ENCODE peak calls at places on chromosome 3, in nine cellular contexts. V, J, Y, L, Z, F, U, Q and R are unnamed samples. For H3K4me1, the result is how much of the 10 kb centered on the place peaks cover.

GRCh38 chr3:102238362-102238761 is 196.5 kb upstream of the ZPLD1 start:
- DNase-seq in V (no peak), J (no peak), Y (peak), L (no peak), Z (no peak), F (no peak), U (no peak), Q (no peak), R (no peak)

GRCh38 chr3:55704521-55704920 is 217.4 kb upstream of the WNT5A start:
- DNase-seq in V (no peak), J (no peak), Y (no peak), L (no peak), Z (no peak), F (no peak), U (no peak), Q (no peak), R (no peak)

GRCh38 chr3:18556503-18556902 is 131.4 kb upstream of the SATB1 start:
- DNase-seq in V (no peak), J (peak), Y (peak), L (no peak), Z (no peak), F (peak), U (peak), Q (no peak), R (no peak)

GRCh38 chr3:45180051-45180450 is 33.9 kb upstream of the CDCP1 start:
- DNase-seq in V (no peak), J (no peak), Y (peak), L (peak), Z (no peak), F (no peak), U (no peak), Q (no peak), R (no peak)

GRCh38 chr3:108477511-108478147 is 32.8 kb downstream of the MYH15 start:
- DNase-seq in V (peak), J (peak), Y (peak), L (no peak), Z (peak), F (peak), U (peak), Q (peak), R (no peak)

GRCh38 chr3:87873136-87873535 is 185.7 kb downstream of the CGGBP1 start:
- DNase-seq in V (no peak), J (no peak), Y (peak), L (no peak), Z (no peak), F (no peak), U (no peak), Q (no peak), R (no peak)

GRCh38 chr3:12363397-12364195 is 74.7 kb downstream of the PPARG start:
- DNase-seq in V (no peak), J (no peak), Y (no peak), L (no peak), Z (no peak), F (no peak), U (no peak), Q (no peak), R (no peak)

GRCh38 chr3:142947799-142948575 is 15.5 kb downstream of the PAQR9 start:
- DNase-seq in V (no peak), J (no peak), Y (peak), L (no peak), Z (no peak), F (no peak), U (no peak), Q (no peak), R (no peak)

GRCh38 chr3:98038241-98038640 is 3.1 kb upstream of the GABRR3 start:
- DNase-seq in V (no peak), J (no peak), Y (no peak), L (no peak), Z (no peak), F (no peak), U (no peak), Q (no peak), R (no peak)

GRCh38 chr3:175200391-175200790 is 341.3 kb downstream of the NAALADL2 start:
- DNase-seq in V (no peak), J (no peak), Y (no peak), L (no peak), Z (no peak), F (no peak), U (no peak), Q (no peak), R (no peak)

GRCh38 chr3:27939940-27940339 is 217.8 kb upstream of the EOMES start:
- DNase-seq in V (no peak), J (no peak), Y (no peak), L (no peak), Z (peak), F (no peak), U (no peak), Q (no peak), R (no peak)

GRCh38 chr3:49004352-49005297 is 2.6 kb upstream of the WDR6 start:
- DNase-seq in V (no peak), J (no peak), Y (no peak), L (no peak), Z (no peak), F (no peak), U (no peak), Q (no peak), R (no peak)

GRCh38 chr3:46368569-46368968 is 2.2 kb upstream of the CCR5 start:
- DNase-seq in V (peak), J (peak), Y (peak), L (peak), Z (no peak), F (no peak), U (peak), Q (peak), R (no peak)
- H3K4me1 ChIP-seq in V (under half), J (half or more), Y (under half), L (half or more), Z (under half), F (half or more), U (under half), Q (under half), R (under half)

GRCh38 chr3:177813322-177813721 is 616.0 kb upstream of the TBL1XR1 start:
- DNase-seq in V (peak), J (no peak), Y (peak), L (no peak), Z (no peak), F (no peak), U (no peak), Q (no peak), R (no peak)
- H3K4me1 ChIP-seq in V (under half), J (under half), Y (half or more), L (under half), Z (under half), F (under half), U (under half), Q (under half), R (under half)

DNA sequence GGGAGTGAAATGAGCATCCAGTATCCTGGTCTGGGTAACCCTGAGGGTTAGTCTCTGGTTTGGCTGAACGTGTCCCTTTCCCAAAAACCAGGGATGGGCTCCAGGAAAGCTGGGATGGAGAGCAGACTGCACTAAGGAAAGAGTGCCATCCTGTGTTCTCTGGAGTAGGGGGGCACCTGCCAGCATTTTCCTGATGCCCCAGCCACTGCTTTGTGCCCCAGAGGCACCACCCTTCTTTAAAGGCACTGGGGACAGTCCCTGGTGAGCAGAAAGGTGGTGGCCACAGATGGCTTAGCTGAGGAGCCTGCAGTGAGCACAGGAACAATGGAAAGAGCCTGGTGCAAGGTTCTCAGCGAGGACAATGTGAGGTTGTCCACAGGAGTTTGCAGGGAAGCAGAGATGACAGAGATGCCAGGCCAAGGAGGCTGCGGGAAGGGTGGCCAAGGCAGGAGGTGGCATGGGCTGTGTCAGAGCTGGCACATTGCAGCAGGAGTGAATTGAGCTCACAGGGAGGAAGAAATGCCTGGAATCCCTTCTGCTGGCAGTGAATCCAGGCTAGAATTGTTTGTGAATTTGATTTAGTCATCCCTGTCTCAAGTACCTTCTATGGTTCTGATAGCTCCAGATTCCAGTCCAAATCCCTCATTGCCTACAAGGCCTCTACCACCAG is 39.9 kb downstream of the AMOTL2 start:
- DNase-seq in V (no peak), J (no peak), Y (no peak), L (no peak), Z (no peak), F (no peak), U (no peak), Q (no peak), R (no peak)
- H3K4me1 ChIP-seq in V (under half), J (under half), Y (under half), L (under half), Z (under half), F (under half), U (under half), Q (under half), R (half or more)

GRCh38 chr3:177068967-177069366 is 128.3 kb downstream of the TBL1XR1 start:
- DNase-seq in V (no peak), J (no peak), Y (no peak), L (no peak), Z (no peak), F (no peak), U (no peak), Q (no peak), R (no peak)
- H3K4me1 ChIP-seq in V (under half), J (under half), Y (under half), L (half or more), Z (under half), F (under half), U (under half), Q (half or more), R (under half)

DNA sequence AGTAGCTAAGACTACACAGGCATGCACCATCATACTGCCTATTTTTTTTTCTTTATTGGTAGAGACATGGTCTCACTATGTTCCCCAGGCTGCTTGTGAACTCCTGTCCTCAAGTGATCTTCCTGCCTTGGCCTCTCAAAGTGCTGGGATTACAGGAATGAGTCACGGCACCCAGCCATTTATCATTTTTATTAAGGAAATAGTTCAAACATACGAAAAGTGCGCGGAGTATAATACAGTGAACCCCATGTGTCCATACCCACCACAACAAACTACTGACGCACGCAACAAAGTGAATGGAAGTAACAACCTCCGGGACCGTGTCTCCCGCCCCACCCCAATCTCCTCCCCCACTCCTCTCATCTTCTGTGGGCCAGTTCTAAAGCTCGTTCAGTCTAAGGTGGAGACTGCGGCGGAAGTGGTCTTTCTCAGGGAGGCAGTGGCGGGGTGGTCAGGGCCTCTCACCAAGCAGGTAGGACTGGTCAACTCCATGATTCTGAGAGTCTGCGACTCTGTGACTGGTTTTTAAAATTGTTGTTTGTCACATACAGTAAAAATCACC is 42.1 kb downstream of the DNAJB8 start:
- DNase-seq in V (peak), J (no peak), Y (peak), L (no peak), Z (no peak), F (no peak), U (no peak), Q (no peak), R (no peak)
- H3K4me1 ChIP-seq in V (under half), J (under half), Y (under half), L (under half), Z (under half), F (under half), U (under half), Q (under half), R (under half)

GRCh38 chr3:150680562-150680961 is 23.2 kb downstream of the ERICH6 start:
- DNase-seq in V (no peak), J (no peak), Y (no peak), L (no peak), Z (no peak), F (no peak), U (no peak), Q (no peak), R (no peak)
- H3K4me1 ChIP-seq in V (under half), J (under half), Y (under half), L (under half), Z (under half), F (under half), U (under half), Q (under half), R (under half)

GRCh38 chr3:189386739-189387138 is 215.0 kb downstream of the TPRG1 start:
- DNase-seq in V (no peak), J (no peak), Y (no peak), L (no peak), Z (no peak), F (no peak), U (no peak), Q (no peak), R (no peak)
- H3K4me1 ChIP-seq in V (under half), J (under half), Y (under half), L (under half), Z (under half), F (under half), U (under half), Q (under half), R (under half)

DNA sequence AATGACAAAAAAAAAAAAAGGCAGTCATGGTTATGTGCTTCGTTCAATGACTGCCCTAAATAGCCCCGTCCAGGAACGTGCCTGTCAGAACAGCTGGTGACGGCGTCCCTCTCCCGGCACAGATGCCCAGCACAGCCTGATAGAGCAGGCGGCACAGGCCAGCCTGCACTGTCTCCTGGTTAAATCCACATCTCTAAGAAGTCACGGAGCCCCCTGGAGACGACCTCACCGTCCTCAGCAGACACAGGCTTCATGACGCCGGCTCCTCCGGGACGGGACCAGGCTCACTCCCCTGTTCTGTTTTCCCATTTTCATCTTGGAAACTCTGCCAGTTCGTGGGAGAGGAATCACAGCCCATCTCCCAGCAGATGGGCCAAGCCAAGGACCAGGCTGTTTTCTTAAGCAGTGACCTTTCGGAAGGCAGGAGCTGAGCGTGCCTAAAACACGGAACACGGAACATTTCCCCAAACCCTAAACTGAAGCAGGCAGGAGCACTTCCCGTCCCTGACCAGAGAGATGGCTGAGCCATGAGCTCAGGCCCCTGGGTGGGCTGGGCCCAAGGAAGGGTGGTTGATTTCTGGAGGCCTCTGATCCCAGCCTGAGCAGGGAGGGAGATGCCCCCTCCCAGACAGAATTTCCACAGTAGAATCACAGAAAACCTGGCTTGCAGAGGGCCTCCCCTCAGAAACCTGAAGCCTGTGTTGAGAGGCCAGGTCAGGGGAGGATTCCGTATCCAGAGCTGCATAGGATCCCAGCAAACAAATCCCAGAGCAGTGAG is 35.9 kb downstream of the ADCY5 start:
- DNase-seq in V (peak), J (no peak), Y (no peak), L (peak), Z (no peak), F (no peak), U (no peak), Q (no peak), R (no peak)
- H3K4me1 ChIP-seq in V (under half), J (under half), Y (under half), L (under half), Z (under half), F (under half), U (under half), Q (under half), R (half or more)

DNA sequence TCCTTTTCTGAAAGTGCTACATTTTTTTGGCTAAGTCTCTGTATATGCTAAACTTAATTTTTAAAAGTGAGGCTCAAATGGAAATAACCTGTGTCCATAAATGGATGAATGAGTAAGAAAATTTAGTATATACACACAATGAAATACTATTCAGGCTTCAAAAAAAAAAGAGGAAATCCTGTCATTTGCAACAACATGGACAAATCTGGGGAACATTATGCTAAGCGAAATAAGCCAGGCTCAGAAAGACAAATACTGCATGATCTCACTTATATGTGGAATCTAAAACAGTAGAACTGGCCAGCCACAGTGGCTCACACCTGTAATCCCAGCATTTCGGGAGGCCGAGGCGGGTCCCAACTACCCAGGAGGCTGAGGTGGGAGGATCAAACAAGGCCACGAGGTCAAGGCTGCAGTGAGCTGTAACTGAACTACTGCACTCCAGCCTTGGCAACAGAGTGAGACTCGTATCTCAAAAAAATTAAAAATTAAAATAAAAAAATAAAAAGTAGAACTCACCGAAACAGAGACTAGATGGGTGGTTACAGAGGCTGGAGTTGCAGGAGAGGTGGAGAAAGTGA is 25.8 kb downstream of the CCDC12 start:
- DNase-seq in V (no peak), J (no peak), Y (no peak), L (peak), Z (no peak), F (no peak), U (no peak), Q (no peak), R (no peak)
- H3K4me1 ChIP-seq in V (under half), J (half or more), Y (under half), L (half or more), Z (under half), F (half or more), U (half or more), Q (half or more), R (under half)